ENCODE peak calls at places on chromosomes 6 and 20, in five cellular contexts. D is foreskin fibroblast; G is brain microvascular endothelial cell; T is CD8-positive, alpha-beta T cell; E is bronchial epithelial cell. V is an unnamed sample.

GRCh38 chr6:79810878-79811277 is 136.5 kb downstream of the ELOVL4 start:
- DNase-seq in T (no peak), E (no peak), G (no peak), D (no peak), V (no peak)

GRCh38 chr6:138522611-138523010 is 23.3 kb upstream of the NHSL1 start:
- DNase-seq in E (no peak), G (no peak), T (no peak), D (no peak), V (no peak)

GRCh38 chr6:131255911-131256310 is 120.6 kb downstream of the AKAP7 start:
- DNase-seq in T (no peak), E (peak), D (peak), G (peak), V (no peak)

GRCh38 chr6:26358511-26358981 is 6.5 kb upstream of the BTN3A2 start:
- DNase-seq in T (no peak), D (no peak), G (no peak), E (no peak), V (no peak)

GRCh38 chr6:37554480-37554819 is 54.8 kb upstream of the CCDC167 start:
- DNase-seq in T (no peak), E (no peak), D (no peak), G (peak), V (peak)

GRCh38 chr6:139736507-139736906 is 362.1 kb upstream of the CITED2 start:
- DNase-seq in G (no peak), E (no peak), T (no peak), D (no peak), V (no peak)

GRCh38 chr20:51481311-51481997 is 61.1 kb downstream of the NFATC2 start:
- DNase-seq in G (no peak), E (peak), D (no peak), T (peak), V (no peak)

GRCh38 chr20:36149469-36149868 is 5.1 kb upstream of the EPB41L1 start:
- DNase-seq in G (no peak), D (no peak), T (no peak), E (no peak), V (no peak)

GRCh38 chr20:45352729-45353128 is 4.5 kb upstream of the SDC4 start:
- DNase-seq in G (no peak), T (no peak), E (no peak), D (no peak), V (no peak)

GRCh38 chr20:56621730-56622129 is 7.4 kb upstream of the TFAP2C start:
- DNase-seq in T (no peak), D (no peak), G (no peak), E (no peak), V (no peak)

GRCh38 chr6:141562801-141563763 is 569.6 kb upstream of the GJE1 start:
- DNase-seq in D (peak), E (peak), T (peak), G (peak), V (peak)

GRCh38 chr6:156848123-156848522 is 70.9 kb downstream of the ARID1B start:
- DNase-seq in D (no peak), T (no peak), G (no peak), E (no peak), V (peak)

GRCh38 chr6:1739680-1740079 is 130.0 kb downstream of the FOXC1 start:
- DNase-seq in T (no peak), D (no peak), G (no peak), E (no peak), V (no peak)

GRCh38 chr20:49690899-49691620 is 22.6 kb downstream of the B4GALT5 start:
- DNase-seq in E (peak), G (peak), T (no peak), D (peak), V (peak)

GRCh38 chr6:8131265-8131897 is 29.0 kb upstream of the EEF1E1 start:
- DNase-seq in E (peak), D (peak), G (peak), T (peak), V (peak)

GRCh38 chr6:41705996-41706835 is 29.2 kb downstream of the TFEB start:
- DNase-seq in E (no peak), T (peak), G (peak), D (peak), V (no peak)

GRCh38 chr6:38493929-38494547 is 145.7 kb downstream of the BTBD9 start:
- DNase-seq in E (peak), T (peak), D (peak), G (peak), V (no peak)

GRCh38 chr6:82894653-82895259 is 170.9 kb downstream of the UBE3D start:
- DNase-seq in D (no peak), E (no peak), T (no peak), G (no peak), V (no peak)

GRCh38 chr6:14105547-14105946 is 12.0 kb upstream of the CD83 start:
- DNase-seq in D (peak), G (no peak), E (no peak), T (no peak), V (no peak)

GRCh38 chr20:3093861-3094361 is 9.4 kb upstream of the AVP start:
- DNase-seq in D (no peak), T (no peak), E (no peak), G (no peak), V (no peak)

GRCh38 chr6:71238351-71238750 is 50.3 kb upstream of the OGFRL1 start:
- DNase-seq in G (peak), D (peak), E (peak), T (no peak), V (no peak)

GRCh38 chr6:30169658-30170614 is 6.6 kb downstream of the TRIM15 start:
- DNase-seq in E (peak), G (peak), T (no peak), D (peak), V (no peak)

GRCh38 chr6:3868544-3868943 is 19.4 kb downstream of the FAM50B start:
- DNase-seq in T (no peak), G (no peak), E (no peak), D (peak), V (no peak)

GRCh38 chr6:160781298-160781697 is 79.3 kb downstream of the PLG start:
- DNase-seq in T (no peak), E (no peak), D (no peak), G (no peak), V (no peak)

GRCh38 chr6:159079367-159079766 is 34.6 kb upstream of the TAGAP start:
- DNase-seq in E (no peak), D (peak), T (no peak), G (no peak), V (no peak)

GRCh38 chr6:102717737-102718427 is 1324.4 kb downstream of the GRIK2 start:
- DNase-seq in T (no peak), E (no peak), G (no peak), D (no peak), V (no peak)

GRCh38 chr6:146857180-146857959 is 258.6 kb downstream of the ADGB start:
- DNase-seq in E (peak), T (peak), G (peak), D (peak), V (no peak)
- H3K4me3 ChIP-seq in E (no peak), T (peak), G (peak), D (peak), V (peak)

GRCh38 chr6:22231050-22231449 is 65.8 kb downstream of the PRL start:
- DNase-seq in G (no peak), T (no peak), D (no peak), E (no peak), V (no peak)

GRCh38 chr6:22239261-22239660 is 57.6 kb downstream of the PRL start:
- DNase-seq in D (no peak), T (no peak), E (no peak), G (no peak), V (no peak)

GRCh38 chr6:22240025-22240424 is 56.8 kb downstream of the PRL start:
- DNase-seq in E (no peak), D (no peak), G (no peak), T (no peak), V (no peak)

GRCh38 chr6:22231616-22232015 is 65.2 kb downstream of the PRL start:
- DNase-seq in E (peak), G (peak), T (no peak), D (no peak), V (no peak)

GRCh38 chr6:22236626-22237414 is 60.0 kb downstream of the PRL start:
- DNase-seq in D (peak), E (peak), T (no peak), G (peak), V (no peak)
- TF ChIP-seq CTCF in D (no peak), E (no peak), T (no peak), G (peak), V (no peak)

GRCh38 chr6:165876568-165876967 is 213.5 kb upstream of the PDE10A start:
- DNase-seq in E (no peak), G (peak), T (no peak), D (no peak), V (no peak)
- H3K4me3 ChIP-seq in E (no peak), G (no peak), T (no peak), D (no peak), V (no peak)

GRCh38 chr6:99427988-99428387 is 2.9 kb upstream of the PNISR start:
- DNase-seq in G (no peak), E (no peak), T (no peak), D (no peak), V (no peak)

GRCh38 chr6:99426454-99426762 is 1.3 kb upstream of the PNISR start:
- DNase-seq in E (no peak), D (no peak), G (no peak), T (no peak), V (no peak)

GRCh38 chr6:99424761-99425646 is at the start of gene PNISR:
- DNase-seq in G (peak), E (peak), D (peak), T (peak), V (peak)

GRCh38 chr6:99424022-99424421 is 1.1 kb downstream of the PNISR start:
- DNase-seq in G (no peak), T (no peak), E (no peak), D (no peak), V (no peak)

GRCh38 chr6:99425647-99426453 is 742 bp upstream of the PNISR start:
- DNase-seq in T (peak), E (peak), G (peak), D (peak), V (peak)
- TF ChIP-seq CTCF in T (no peak), E (peak), G (peak), D (peak), V (peak)

GRCh38 chr6:109300874-109301273 is 81.4 kb downstream of the CD164 start:
- DNase-seq in D (no peak), T (no peak), G (no peak), E (no peak), V (no peak)

GRCh38 chr6:109297719-109298118 is 84.5 kb downstream of the CD164 start:
- DNase-seq in E (no peak), G (no peak), D (no peak), T (no peak), V (no peak)

GRCh38 chr6:109298605-109299004 is 83.7 kb downstream of the CD164 start:
- DNase-seq in E (no peak), T (no peak), D (no peak), G (no peak), V (no peak)

GRCh38 chr6:109302176-109302575 is 80.1 kb downstream of the CD164 start:
- DNase-seq in T (no peak), D (no peak), E (peak), G (no peak), V (no peak)

DNA sequence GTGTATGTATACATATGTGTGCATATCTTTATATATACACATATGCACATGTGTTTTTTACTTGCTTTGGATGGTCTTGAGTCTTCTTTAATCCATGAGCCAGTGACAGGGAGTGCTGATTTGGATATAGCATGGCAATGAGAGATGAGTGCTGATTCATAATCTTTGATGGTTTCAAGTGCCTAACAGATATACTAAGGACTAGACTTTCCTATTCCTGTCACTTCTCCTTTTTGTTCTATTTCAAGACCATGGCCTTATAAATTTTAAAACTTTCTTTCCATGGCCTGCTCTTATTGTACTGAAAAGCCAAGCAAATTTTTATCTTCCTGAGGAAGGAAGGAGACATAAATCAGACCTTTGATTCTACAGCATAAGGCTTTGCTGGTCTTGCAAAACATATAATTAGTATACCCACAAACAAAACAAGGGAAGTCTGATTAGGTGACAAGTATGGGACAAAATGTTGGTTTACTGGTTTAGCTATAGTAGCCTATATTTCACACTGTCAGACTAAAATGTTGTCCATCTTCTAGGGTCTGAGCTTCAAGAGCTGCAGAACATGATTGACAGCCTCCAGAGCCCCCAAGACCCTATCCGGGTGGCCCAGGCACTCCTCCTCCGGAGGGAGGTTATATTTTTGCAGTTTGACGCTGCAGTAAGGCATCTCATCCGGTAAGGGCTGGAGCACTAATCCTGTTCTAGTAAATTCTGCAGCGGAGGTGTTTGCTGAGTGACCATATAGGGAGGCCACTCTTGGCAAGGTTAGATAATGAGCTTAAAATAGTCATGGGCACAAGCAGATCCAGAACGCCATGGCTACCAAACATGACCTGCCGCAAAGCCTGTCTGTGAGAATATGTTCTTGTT is 82.3 kb downstream of the CD164 start:
- DNase-seq in D (no peak), T (no peak), G (no peak), E (no peak), V (peak)
- H3K4me3 ChIP-seq in D (no peak), T (no peak), G (no peak), E (no peak), V (no peak)

V was measured in retinal pigment epithelial cell.